ENCODE peak calls at places on chromosomes 12 and 14, in nine cellular contexts. N is trophoblast cell, V is pancreas, F is transverse colon, J is cardiac muscle cell, A is IMR-90, G is mucosa of descending colon, X is left ventricle myocardium inferior, D is heart left ventricle. U is an unnamed sample.
A peak's percentile ranks its signal among the peaks of the same experiment; 100 is the strongest.

GRCh38 chr12:85188609-85189008 is 91.4 kb upstream of the ALX1 start:
- DNase-seq in N (no peak), V (no peak), F (no peak), J (no peak), A (no peak), G (no peak), X (no peak), D (no peak), U (no peak)

GRCh38 chr12:43347026-43347425 is 205.0 kb downstream of the ADAMTS20 start:
- DNase-seq in N (no peak), V (no peak), F (no peak), J (no peak), A (no peak), G (no peak), X (no peak), D (no peak), U (no peak)

GRCh38 chr14:50233335-50234250 is 2.2 kb upstream of the SOS2 start:
- DNase-seq in N (peak; percentile 83), V (no peak), F (no peak), J (no peak), A (no peak), G (no peak), X (no peak), D (no peak), U (no peak)

GRCh38 chr14:36660736-36661505 is 739 bp upstream of the PAX9 start:
- DNase-seq in N (no peak), V (no peak), F (no peak), J (no peak), A (no peak), G (no peak), X (no peak), D (no peak), U (peak; percentile 71)

GRCh38 chr14:64510825-64511679 is 6.5 kb downstream of the ZBTB1 start:
- DNase-seq in N (peak; percentile 63), V (peak; percentile 70), F (peak; percentile 77), J (peak; percentile 76), A (peak; percentile 73), G (no peak), X (no peak), D (peak; percentile 54), U (no peak)

GRCh38 chr12:55929306-55929791 is 1.6 kb upstream of the DGKA start:
- DNase-seq in N (no peak), V (no peak), F (peak; percentile 75), J (no peak), A (no peak), G (peak; percentile 90), X (no peak), D (no peak), U (peak; percentile 55)

GRCh38 chr14:30375280-30375892 is 183.6 kb upstream of the G2E3 start:
- DNase-seq in N (peak; percentile 54), V (peak; percentile 81), F (peak; percentile 70), J (peak; percentile 64), A (peak; percentile 47), G (no peak), X (peak; percentile 47), D (peak; percentile 23), U (peak; percentile 60)

GRCh38 chr12:94327819-94328218 is 131.8 kb downstream of the CEP83 start:
- DNase-seq in N (no peak), V (no peak), F (no peak), J (peak; percentile 40), A (no peak), G (no peak), X (no peak), D (no peak), U (no peak)

GRCh38 chr12:7439579-7440505 is 4.1 kb downstream of the CD163L1 start:
- DNase-seq in N (peak; percentile 79), V (peak; percentile 40), F (peak; percentile 47), J (peak; percentile 76), A (peak; percentile 41), G (peak; percentile 64), X (no peak), D (peak; percentile 15), U (peak; percentile 58)

GRCh38 chr12:6104027-6104426 is 20.4 kb downstream of the VWF start:
- DNase-seq in N (no peak), V (no peak), F (no peak), J (no peak), A (no peak), G (no peak), X (no peak), D (no peak), U (no peak)

GRCh38 chr12:56840922-56841321 is 77.8 kb downstream of the HSD17B6 start:
- DNase-seq in N (peak; percentile 77), V (no peak), F (peak; percentile 8), J (peak; percentile 15), A (peak; percentile 18), G (no peak), X (no peak), D (no peak), U (no peak)

GRCh38 chr12:63164911-63165310 is 13.9 kb upstream of the AVPR1A start:
- DNase-seq in N (no peak), V (no peak), F (no peak), J (no peak), A (no peak), G (no peak), X (no peak), D (no peak), U (no peak)

GRCh38 chr14:56331815-56332214 is 213.6 kb downstream of the PELI2 start:
- DNase-seq in N (no peak), V (no peak), F (no peak), J (peak; percentile 62), A (peak; percentile 39), G (no peak), X (no peak), D (no peak), U (no peak)

GRCh38 chr14:61444215-61444768 is 122.9 kb downstream of the PRKCH start:
- DNase-seq in N (no peak), V (no peak), F (peak; percentile 38), J (no peak), A (no peak), G (peak; percentile 58), X (no peak), D (no peak), U (no peak)

GRCh38 chr12:81176796-81177195 is 98.9 kb downstream of the ACSS3 start:
- DNase-seq in N (no peak), V (no peak), F (no peak), J (peak; percentile 2), A (no peak), G (no peak), X (no peak), D (no peak), U (no peak)

GRCh38 chr12:13167226-13167625 is 29.3 kb upstream of the EMP1 start:
- DNase-seq in N (peak; percentile 53), V (no peak), F (no peak), J (no peak), A (no peak), G (no peak), X (no peak), D (no peak), U (no peak)

GRCh38 chr14:100738269-100738691 is 11.6 kb downstream of the DLK1 start:
- DNase-seq in N (no peak), V (no peak), F (no peak), J (no peak), A (no peak), G (no peak), X (no peak), D (no peak), U (peak; percentile 33)

GRCh38 chr12:32201096-32201495 is 94.4 kb downstream of the BICD1 start:
- DNase-seq in N (no peak), V (no peak), F (no peak), J (no peak), A (no peak), G (no peak), X (no peak), D (no peak), U (no peak)

GRCh38 chr14:68283378-68284123 is 464.0 kb downstream of the RAD51B start:
- DNase-seq in N (no peak), V (no peak), F (peak; percentile 51), J (peak; percentile 34), A (no peak), G (peak; percentile 83), X (peak; percentile 29), D (peak; percentile 41), U (no peak)

GRCh38 chr14:72634910-72635647 is 258.8 kb downstream of the DPF3 start:
- DNase-seq in N (no peak), V (no peak), F (no peak), J (no peak), A (no peak), G (no peak), X (no peak), D (no peak), U (no peak)

GRCh38 chr12:82687020-82687951 is 580 bp downstream of the TMTC2 start:
- DNase-seq in N (peak; percentile 2), V (peak; percentile 69), F (peak; percentile 80), J (peak; percentile 41), A (peak; percentile 9), G (peak; percentile 86), X (peak; percentile 38), D (peak; percentile 19), U (peak; percentile 50)

GRCh38 chr12:124032265-124032886 is 59.4 kb downstream of the ZNF664 start:
- DNase-seq in N (no peak), V (peak; percentile 53), F (peak; percentile 22), J (peak; percentile 83), A (peak; percentile 71), G (no peak), X (no peak), D (peak; percentile 38), U (no peak)

DNA sequence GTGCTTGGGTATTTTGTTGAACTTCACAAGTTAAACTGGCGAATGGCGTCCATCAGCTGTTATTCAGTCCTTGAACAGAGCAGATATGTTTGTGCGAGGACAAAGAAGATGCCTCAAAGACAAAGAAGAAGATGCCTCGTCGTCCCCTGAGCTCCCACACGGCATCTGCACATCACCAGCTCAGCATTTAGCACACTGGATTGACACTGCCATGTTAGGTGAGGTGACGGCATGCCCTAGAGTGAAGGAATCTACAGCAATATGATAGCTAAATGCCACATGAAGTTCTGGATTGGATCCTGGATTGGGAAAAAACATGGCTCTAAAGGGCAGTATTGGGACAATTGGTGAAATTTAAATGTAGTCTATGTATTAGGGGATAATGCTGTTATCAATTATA is 15.4 kb downstream of the SAMD4A start:
- DNase-seq in N (no peak), V (no peak), F (no peak), J (no peak), A (no peak), G (no peak), X (no peak), D (no peak), U (no peak)
- H3K36me3 ChIP-seq in N (peaks cover 2% of the 10 kb centered on the region), V (no peaks in the 10 kb centered on the region), F (no peaks in the 10 kb centered on the region), J (peaks cover 3% of the 10 kb centered on the region), A (peaks cover 10% of the 10 kb centered on the region), G (no peaks in the 10 kb centered on the region), X (peaks cover 5% of the 10 kb centered on the region), D (no peaks in the 10 kb centered on the region), U (no peaks in the 10 kb centered on the region)

GRCh38 chr12:133215724-133216123 is 20.0 kb downstream of the ANHX start:
- DNase-seq in N (no peak), V (no peak), F (no peak), J (no peak), A (no peak), G (no peak), X (no peak), D (no peak), U (no peak)
- H3K9me3 ChIP-seq in N (peaks cover 58% of the 10 kb centered on the region), V (no peaks in the 10 kb centered on the region), F (peaks cover 59% of the 10 kb centered on the region), J (no peaks in the 10 kb centered on the region), A (peaks cover 66% of the 10 kb centered on the region), G (peaks cover 95% of the 10 kb centered on the region), X (peaks cover 100% of the 10 kb centered on the region), D (peaks cover 2% of the 10 kb centered on the region), U (peaks cover 33% of the 10 kb centered on the region)

GRCh38 chr12:113268136-113268535 is 46.9 kb downstream of the TPCN1 start:
- DNase-seq in N (no peak), V (no peak), F (no peak), J (no peak), A (no peak), G (peak; percentile 18), X (no peak), D (no peak), U (peak; percentile 63)
- H3K36me3 ChIP-seq in N (peaks cover 22% of the 10 kb centered on the region), V (peaks cover 8% of the 10 kb centered on the region), F (peaks cover 8% of the 10 kb centered on the region), J (no peaks in the 10 kb centered on the region), A (peaks cover 9% of the 10 kb centered on the region), G (peaks cover 4% of the 10 kb centered on the region), X (peaks cover 78% of the 10 kb centered on the region), D (no peaks in the 10 kb centered on the region), U (no peaks in the 10 kb centered on the region)

GRCh38 chr12:132952371-132953162 is 3.5 kb downstream of the ZNF605 start:
- DNase-seq in N (no peak), V (no peak), F (no peak), J (no peak), A (no peak), G (no peak), X (no peak), D (no peak), U (no peak)
- H3K9me3 ChIP-seq in N (peaks cover 57% of the 10 kb centered on the region), V (no peaks in the 10 kb centered on the region), F (peaks cover 36% of the 10 kb centered on the region), J (no peaks in the 10 kb centered on the region), A (peaks cover 57% of the 10 kb centered on the region), G (peaks cover 65% of the 10 kb centered on the region), X (peaks cover 63% of the 10 kb centered on the region), D (no peaks in the 10 kb centered on the region), U (peaks cover 35% of the 10 kb centered on the region)

U was measured in aorta.